ENCODE peak calls at places on chromosomes 12 and 14, in seven cellular contexts. Q, B, E, X, I, A and S are unnamed samples.

GRCh38 chr12:109999983-110000505 is 814 bp downstream of the ANKRD13A start:
- DNase-seq in Q (no peak), B (peak; percentile 35), E (peak; percentile 82), X (peak; percentile 37), I (peak; percentile 63), A (peak; percentile 47), S (peak; percentile 20)

GRCh38 chr14:85334316-85334715 is 195.6 kb upstream of the FLRT2 start:
- DNase-seq in Q (no peak), B (no peak), E (no peak), X (no peak), I (no peak), A (no peak), S (no peak)

GRCh38 chr14:33765251-33765650 is 185.6 kb downstream of the EGLN3 start:
- DNase-seq in Q (no peak), B (no peak), E (no peak), X (no peak), I (no peak), A (no peak), S (no peak)

GRCh38 chr12:116385486-116386217 is 108.2 kb upstream of the MED13L start:
- DNase-seq in Q (no peak), B (no peak), E (no peak), X (no peak), I (no peak), A (no peak), S (no peak)

GRCh38 chr12:2064078-2064507 is 11.3 kb downstream of the CACNA1C start:
- DNase-seq in Q (no peak), B (no peak), E (no peak), X (no peak), I (no peak), A (no peak), S (no peak)

GRCh38 chr12:40819427-40820108 is 127.3 kb downstream of the CNTN1 start:
- DNase-seq in Q (no peak), B (no peak), E (peak; percentile 55), X (no peak), I (no peak), A (no peak), S (peak; percentile 25)

GRCh38 chr14:49173765-49174373 is 412.3 kb downstream of the RPS29 start:
- DNase-seq in Q (no peak), B (peak; percentile 61), E (no peak), X (peak; percentile 38), I (peak; percentile 74), A (peak; percentile 79), S (peak; percentile 57)

GRCh38 chr14:44982594-44982993 is 20.6 kb downstream of the TOGARAM1 start:
- DNase-seq in Q (no peak), B (no peak), E (no peak), X (no peak), I (no peak), A (no peak), S (no peak)

GRCh38 chr12:53097564-53098353 is at the start of gene IGFBP6:
- DNase-seq in Q (no peak), B (peak; percentile 55), E (peak; percentile 93), X (peak; percentile 66), I (peak; percentile 56), A (peak; percentile 45), S (peak; percentile 74)

GRCh38 chr14:74609721-74610120 is 2.3 kb downstream of the LTBP2 start:
- DNase-seq in Q (no peak), B (no peak), E (no peak), X (no peak), I (no peak), A (peak; percentile 33), S (no peak)

GRCh38 chr14:74610199-74610865 is 1.7 kb downstream of the LTBP2 start:
- DNase-seq in Q (no peak), B (no peak), E (no peak), X (no peak), I (peak; percentile 59), A (no peak), S (no peak)

GRCh38 chr14:74606727-74607126 is 5.3 kb downstream of the LTBP2 start:
- DNase-seq in Q (no peak), B (no peak), E (no peak), X (no peak), I (no peak), A (no peak), S (no peak)

GRCh38 chr14:74610866-74611671 is 968 bp downstream of the LTBP2 start:
- DNase-seq in Q (no peak), B (no peak), E (peak; percentile 80), X (no peak), I (peak; percentile 65), A (peak; percentile 51), S (no peak)

DNA sequence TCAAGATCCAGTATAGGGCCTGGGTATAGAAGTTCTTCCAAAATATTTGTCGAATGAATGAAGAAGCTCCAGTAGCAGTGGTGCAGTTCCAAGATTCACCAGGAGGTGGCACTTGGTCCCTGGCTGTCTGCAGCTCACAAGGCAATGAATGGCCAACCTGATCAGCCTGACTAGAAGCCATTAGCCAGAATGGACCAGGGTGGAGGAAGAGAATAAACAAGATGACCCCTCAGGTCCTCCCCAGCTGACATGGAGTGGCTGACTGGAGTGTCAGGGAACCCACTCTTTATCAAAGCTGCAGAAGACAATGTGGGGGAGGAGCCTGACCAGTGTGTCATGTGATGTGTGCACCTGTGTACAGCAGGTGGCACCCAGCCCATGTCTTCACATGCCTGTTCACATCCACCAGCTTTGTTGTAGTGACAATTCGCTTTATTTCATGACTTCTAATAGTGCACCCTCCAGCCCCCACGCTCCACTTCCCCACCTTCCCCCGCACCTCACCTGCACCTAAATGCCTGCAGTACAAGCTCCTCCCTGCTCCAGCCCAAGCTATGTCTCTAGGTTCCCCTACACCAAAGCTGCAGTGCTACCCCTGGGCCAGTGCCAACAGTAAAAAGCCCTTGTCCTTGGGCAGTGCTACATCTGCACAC is 3.0 kb downstream of the LTBP2 start:
- DNase-seq in Q (peak; percentile 42), B (peak; percentile 88), E (peak; percentile 90), X (peak; percentile 87), I (peak; percentile 86), A (peak; percentile 91), S (peak; percentile 85)
- H3K4me3 ChIP-seq in Q (no peak overlapping the region), B (no peak overlapping the region), E (no peak overlapping the region), X (no peak overlapping the region), I (peak overlapping the region; percentile 1), A (no peak overlapping the region), S (no peak overlapping the region)

GRCh38 chr14:57189070-57189469 is 79.6 kb downstream of the EXOC5 start:
- DNase-seq in Q (no peak), B (no peak), E (no peak), X (no peak), I (no peak), A (peak; percentile 40), S (no peak)
- H3K27ac ChIP-seq in Q (no peak overlapping the region), B (no peak overlapping the region), E (no peak overlapping the region), X (no peak overlapping the region), I (peak overlapping the region; percentile 66), A (no peak overlapping the region), S (no peak overlapping the region)

DNA sequence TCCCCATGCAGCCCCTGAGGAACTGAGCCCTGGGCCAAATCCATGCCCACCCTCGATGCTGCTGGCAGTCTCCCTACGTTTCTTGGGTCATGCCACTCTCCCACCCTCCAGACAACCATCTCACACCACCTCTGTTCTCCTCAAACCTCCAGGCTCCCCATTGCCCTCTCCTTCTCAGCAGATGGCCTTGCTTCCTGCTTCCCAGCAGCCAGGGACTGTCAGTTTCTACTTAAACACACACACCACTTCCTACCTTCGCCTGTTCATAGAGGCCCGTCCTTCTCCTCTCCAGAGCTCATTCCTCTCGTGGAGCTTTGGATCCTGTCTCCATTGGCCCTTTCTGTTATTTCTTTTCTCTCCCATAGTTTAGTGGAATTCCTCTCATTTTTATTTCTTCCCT is 27.1 kb downstream of the ZNF664 start:
- DNase-seq in Q (no peak), B (no peak), E (no peak), X (no peak), I (no peak), A (no peak), S (no peak)
- H3K9me3 ChIP-seq in Q (no peaks in the 10 kb centered on the region), B (no peaks in the 10 kb centered on the region), E (no peaks in the 10 kb centered on the region), X (no peaks in the 10 kb centered on the region), I (no peaks in the 10 kb centered on the region), A (no peaks in the 10 kb centered on the region), S (no peaks in the 10 kb centered on the region)

DNA sequence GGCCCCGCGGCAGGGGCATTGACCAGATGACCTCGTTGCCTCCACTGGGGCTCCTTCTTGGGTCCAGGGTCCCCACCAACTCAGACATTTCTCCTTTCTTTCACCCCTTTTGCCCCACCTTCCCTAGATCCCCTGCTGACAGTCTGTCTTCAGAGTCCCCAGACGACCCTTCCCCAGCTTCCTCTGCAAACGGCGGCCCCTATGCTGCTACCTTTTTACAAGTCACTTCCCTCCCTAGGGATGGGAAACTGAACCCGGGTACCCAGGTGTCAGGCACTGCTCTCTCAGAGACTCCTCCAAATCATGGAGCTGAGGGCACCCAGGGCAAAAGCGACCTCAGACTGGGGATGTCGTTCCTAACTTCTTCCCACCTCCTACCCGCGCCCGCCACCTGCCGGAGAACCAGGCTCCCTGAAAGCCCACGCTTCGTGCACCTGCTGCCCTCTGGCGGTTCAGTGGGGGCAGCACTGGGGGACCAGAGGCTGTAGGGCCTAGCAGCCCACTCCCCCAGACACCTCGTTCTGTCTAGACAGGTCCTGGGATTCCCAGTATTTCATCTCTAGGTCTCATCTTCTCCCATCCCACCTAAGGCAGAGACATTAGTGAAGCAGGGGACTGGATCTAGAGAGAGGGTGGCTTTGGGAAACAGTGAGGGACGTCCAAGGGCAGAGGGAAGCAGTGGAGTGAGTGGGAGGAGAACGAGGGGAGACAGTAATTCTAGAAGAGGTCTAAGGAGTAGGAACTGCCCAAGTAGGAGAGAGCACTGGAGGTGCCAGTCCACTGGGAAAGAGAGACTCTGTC is 4.9 kb downstream of the ZNF385A start:
- DNase-seq in Q (peak; percentile 49), B (peak; percentile 94), E (peak; percentile 98), X (peak; percentile 93), I (peak; percentile 93), A (peak; percentile 81), S (peak; percentile 90)
- H3K4me3 ChIP-seq in Q (no peak overlapping the region), B (peak overlapping the region; percentile 48), E (peak overlapping the region; percentile 30), X (peak overlapping the region; percentile 45), I (peak overlapping the region; percentile 18), A (peak overlapping the region; percentile 57), S (no peak overlapping the region)